ENCODE peak calls at places on chromosomes 2 and 18, in nine cellular contexts. One of them, this sample, is unnamed.

GRCh38 chr2:119208791-119209203 is 14.8 kb upstream of the STEAP3 start:
- DNase-seq in pancreas: no peak
- DNase-seq in small intestine: no peak
- DNase-seq in GM23338: no peak
- DNase-seq in heart left ventricle: no peak
- DNase-seq in fibroblast of pulmonary artery: no peak
- DNase-seq in MM.1S: no peak
- DNase-seq in CD8-positive, alpha-beta T cell: no peak
- DNase-seq in MG63: peak; percentile 39
- DNase-seq in this sample: no peak

GRCh38 chr2:132416080-132416911 is at the start of gene GPR39:
- DNase-seq in heart left ventricle: peak; percentile 76
- DNase-seq in small intestine: peak; percentile 98
- DNase-seq in CD8-positive, alpha-beta T cell: no peak
- DNase-seq in MG63: peak; percentile 98
- DNase-seq in fibroblast of pulmonary artery: peak; percentile 93
- DNase-seq in GM23338: peak; percentile 84
- DNase-seq in MM.1S: peak; percentile 8
- DNase-seq in pancreas: peak; percentile 90
- DNase-seq in this sample: peak; percentile 92

GRCh38 chr2:226478121-226478809 is 321.4 kb downstream of the IRS1 start:
- DNase-seq in fibroblast of pulmonary artery: peak; percentile 89
- DNase-seq in MM.1S: no peak
- DNase-seq in small intestine: peak; percentile 88
- DNase-seq in CD8-positive, alpha-beta T cell: no peak
- DNase-seq in pancreas: no peak
- DNase-seq in GM23338: peak; percentile 72
- DNase-seq in MG63: peak; percentile 93
- DNase-seq in heart left ventricle: no peak
- DNase-seq in this sample: peak; percentile 85

GRCh38 chr18:36454258-36454657 is 156.7 kb downstream of the FHOD3 start:
- DNase-seq in GM23338: no peak
- DNase-seq in fibroblast of pulmonary artery: no peak
- DNase-seq in MM.1S: no peak
- DNase-seq in pancreas: no peak
- DNase-seq in heart left ventricle: no peak
- DNase-seq in CD8-positive, alpha-beta T cell: no peak
- DNase-seq in MG63: no peak
- DNase-seq in small intestine: no peak
- DNase-seq in this sample: no peak

GRCh38 chr2:239302808-239303557 is 97.8 kb downstream of the HDAC4 start:
- DNase-seq in CD8-positive, alpha-beta T cell: no peak
- DNase-seq in MG63: no peak
- DNase-seq in small intestine: peak; percentile 71
- DNase-seq in heart left ventricle: no peak
- DNase-seq in fibroblast of pulmonary artery: no peak
- DNase-seq in MM.1S: no peak
- DNase-seq in pancreas: peak; percentile 54
- DNase-seq in GM23338: no peak
- DNase-seq in this sample: peak; percentile 31

GRCh38 chr2:63660060-63660459 is 71.3 kb downstream of the MDH1 start:
- DNase-seq in pancreas: no peak
- DNase-seq in small intestine: no peak
- DNase-seq in GM23338: no peak
- DNase-seq in fibroblast of pulmonary artery: no peak
- DNase-seq in MM.1S: no peak
- DNase-seq in CD8-positive, alpha-beta T cell: no peak
- DNase-seq in heart left ventricle: no peak
- DNase-seq in MG63: no peak
- DNase-seq in this sample: no peak

GRCh38 chr18:3053081-3053480 is 40.1 kb upstream of the LPIN2 start:
- DNase-seq in heart left ventricle: no peak
- DNase-seq in small intestine: no peak
- DNase-seq in CD8-positive, alpha-beta T cell: no peak
- DNase-seq in MM.1S: no peak
- DNase-seq in pancreas: no peak
- DNase-seq in GM23338: no peak
- DNase-seq in MG63: no peak
- DNase-seq in fibroblast of pulmonary artery: no peak
- DNase-seq in this sample: no peak

GRCh38 chr18:26723986-26724385 is 141.5 kb downstream of the AQP4 start:
- DNase-seq in MG63: no peak
- DNase-seq in GM23338: no peak
- DNase-seq in small intestine: no peak
- DNase-seq in CD8-positive, alpha-beta T cell: no peak
- DNase-seq in heart left ventricle: no peak
- DNase-seq in MM.1S: no peak
- DNase-seq in fibroblast of pulmonary artery: no peak
- DNase-seq in pancreas: no peak
- DNase-seq in this sample: no peak

DNA sequence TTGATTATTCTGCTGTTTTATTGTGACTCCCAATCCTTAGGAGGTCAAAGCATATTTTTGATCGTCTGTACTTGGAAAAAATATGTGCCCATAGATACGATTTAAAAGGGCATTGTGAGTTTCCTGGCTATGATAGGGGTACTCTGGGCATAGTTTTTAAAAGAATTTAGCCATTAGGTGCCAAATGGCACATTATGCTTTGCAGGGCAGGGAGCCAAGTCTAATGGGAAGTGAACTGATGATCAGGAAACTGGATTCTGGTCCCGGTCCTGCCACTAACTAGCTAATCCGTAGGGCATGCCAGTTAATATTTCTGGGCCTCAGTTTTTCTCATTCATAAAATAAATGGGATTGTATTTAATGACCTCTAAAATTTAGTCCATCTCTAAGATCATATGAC is 189.3 kb downstream of the LTBP1 start:
- DNase-seq in MM.1S: no peak
- DNase-seq in pancreas: no peak
- DNase-seq in small intestine: no peak
- DNase-seq in MG63: no peak
- DNase-seq in GM23338: no peak
- DNase-seq in CD8-positive, alpha-beta T cell: no peak
- DNase-seq in heart left ventricle: no peak
- DNase-seq in fibroblast of pulmonary artery: peak; percentile 55
- DNase-seq in this sample: peak; percentile 44
- H3K4me3 ChIP-seq in MM.1S: no peak overlapping the region
- H3K4me3 ChIP-seq in pancreas: no peak overlapping the region
- H3K4me3 ChIP-seq in small intestine: no peak overlapping the region
- H3K4me3 ChIP-seq in MG63: peak overlapping the region; percentile 52
- H3K4me3 ChIP-seq in GM23338: no peak overlapping the region
- H3K4me3 ChIP-seq in CD8-positive, alpha-beta T cell: no peak overlapping the region
- H3K4me3 ChIP-seq in heart left ventricle: peak overlapping the region; percentile 4
- H3K4me3 ChIP-seq in fibroblast of pulmonary artery: peak overlapping the region; percentile 84
- H3K4me3 ChIP-seq in this sample: peak overlapping the region; percentile 51

DNA sequence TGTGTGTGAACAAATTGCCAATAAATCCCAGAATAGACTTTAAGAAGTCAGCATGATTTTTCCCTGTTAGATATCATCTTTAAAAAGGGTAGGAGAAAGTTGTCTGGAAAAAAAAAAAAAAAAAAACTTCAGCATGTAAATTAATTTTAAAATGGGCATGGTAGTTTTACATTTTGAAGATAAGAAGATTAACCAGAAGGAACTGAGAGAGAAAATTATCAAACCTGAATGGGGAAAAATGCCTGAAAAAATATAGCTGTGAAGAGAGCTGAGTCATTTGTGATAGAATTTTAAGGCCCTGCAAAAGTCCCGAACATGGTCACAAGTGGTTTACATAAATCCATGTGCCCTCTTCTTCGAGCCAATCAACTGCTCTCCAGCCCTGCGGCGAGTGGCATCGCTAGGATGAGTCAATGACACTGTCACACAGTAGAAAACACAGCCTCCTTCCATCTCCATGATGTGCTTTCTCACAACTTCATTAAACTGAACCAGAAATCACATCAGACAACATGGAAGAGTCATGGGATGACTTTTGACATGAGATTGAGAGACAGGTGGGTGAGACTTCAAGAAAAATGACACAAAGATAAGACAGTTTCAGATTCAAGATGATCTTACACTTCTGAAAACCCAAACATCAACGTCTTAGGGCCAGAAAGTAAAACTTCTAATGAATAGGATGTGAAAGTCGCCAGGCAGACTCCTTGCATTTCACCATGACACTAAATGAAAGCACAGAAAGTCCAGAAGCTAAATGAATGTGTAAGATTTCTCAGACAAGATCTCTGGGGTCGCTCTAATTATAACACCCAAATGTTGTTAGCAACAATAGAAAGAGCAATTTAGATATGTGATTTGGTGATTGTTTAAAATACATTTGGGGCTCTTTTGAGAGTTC is 273.0 kb upstream of the ID2 start:
- DNase-seq in fibroblast of pulmonary artery: no peak
- DNase-seq in pancreas: no peak
- DNase-seq in CD8-positive, alpha-beta T cell: no peak
- DNase-seq in small intestine: no peak
- DNase-seq in MM.1S: peak; percentile 75
- DNase-seq in heart left ventricle: no peak
- DNase-seq in MG63: no peak
- DNase-seq in GM23338: no peak
- DNase-seq in this sample: no peak
- H3K4me3 ChIP-seq in fibroblast of pulmonary artery: no peak overlapping the region
- H3K4me3 ChIP-seq in pancreas: no peak overlapping the region
- H3K4me3 ChIP-seq in CD8-positive, alpha-beta T cell: no peak overlapping the region
- H3K4me3 ChIP-seq in small intestine: no peak overlapping the region
- H3K4me3 ChIP-seq in MM.1S: peak overlapping the region; percentile 11
- H3K4me3 ChIP-seq in heart left ventricle: no peak overlapping the region
- H3K4me3 ChIP-seq in MG63: no peak overlapping the region
- H3K4me3 ChIP-seq in GM23338: no peak overlapping the region
- H3K4me3 ChIP-seq in this sample: no peak overlapping the region

GRCh38 chr18:46070683-46071614 is 1.1 kb downstream of the PSTPIP2 start:
- DNase-seq in GM23338: peak; percentile 8
- DNase-seq in small intestine: no peak
- DNase-seq in heart left ventricle: no peak
- DNase-seq in pancreas: peak; percentile 61
- DNase-seq in CD8-positive, alpha-beta T cell: peak; percentile 6
- DNase-seq in MG63: no peak
- DNase-seq in fibroblast of pulmonary artery: no peak
- DNase-seq in MM.1S: no peak
- DNase-seq in this sample: no peak

GRCh38 chr18:46067431-46068007 is 4.5 kb downstream of the PSTPIP2 start:
- DNase-seq in MM.1S: peak; percentile 79
- DNase-seq in CD8-positive, alpha-beta T cell: no peak
- DNase-seq in fibroblast of pulmonary artery: peak; percentile 43
- DNase-seq in heart left ventricle: no peak
- DNase-seq in small intestine: peak; percentile 17
- DNase-seq in pancreas: no peak
- DNase-seq in MG63: no peak
- DNase-seq in GM23338: peak; percentile 16
- DNase-seq in this sample: peak; percentile 32

GRCh38 chr18:46070232-46070631 is 1.8 kb downstream of the PSTPIP2 start:
- DNase-seq in MM.1S: no peak
- DNase-seq in GM23338: no peak
- DNase-seq in pancreas: no peak
- DNase-seq in fibroblast of pulmonary artery: no peak
- DNase-seq in MG63: no peak
- DNase-seq in CD8-positive, alpha-beta T cell: no peak
- DNase-seq in heart left ventricle: no peak
- DNase-seq in small intestine: no peak
- DNase-seq in this sample: no peak

GRCh38 chr18:46069524-46069923 is 2.5 kb downstream of the PSTPIP2 start:
- DNase-seq in CD8-positive, alpha-beta T cell: no peak
- DNase-seq in MM.1S: no peak
- DNase-seq in fibroblast of pulmonary artery: no peak
- DNase-seq in GM23338: no peak
- DNase-seq in pancreas: no peak
- DNase-seq in heart left ventricle: no peak
- DNase-seq in small intestine: no peak
- DNase-seq in MG63: no peak
- DNase-seq in this sample: no peak

DNA sequence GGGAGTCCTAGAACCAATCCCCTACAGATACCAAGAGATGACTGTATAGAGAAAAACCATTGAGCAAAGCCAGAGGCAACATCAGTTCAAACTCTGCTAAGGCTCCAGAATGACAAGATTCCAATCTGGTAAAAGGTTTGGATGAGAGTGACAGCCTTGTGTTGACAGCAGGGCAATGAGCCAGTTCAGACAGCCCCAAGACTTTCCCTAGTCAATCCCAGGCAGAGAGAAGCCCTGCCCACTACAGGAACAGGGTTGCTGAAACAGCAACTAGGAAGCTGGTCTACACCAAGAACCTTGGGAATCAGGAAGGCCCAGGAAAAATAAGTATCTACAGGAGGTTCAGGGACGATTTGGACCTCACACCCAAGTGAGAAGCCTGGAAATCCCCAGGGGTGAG is 3.3 kb downstream of the PSTPIP2 start:
- DNase-seq in CD8-positive, alpha-beta T cell: no peak
- DNase-seq in small intestine: no peak
- DNase-seq in heart left ventricle: no peak
- DNase-seq in MM.1S: no peak
- DNase-seq in GM23338: no peak
- DNase-seq in pancreas: no peak
- DNase-seq in MG63: no peak
- DNase-seq in fibroblast of pulmonary artery: no peak
- DNase-seq in this sample: no peak
- H3K4me3 ChIP-seq in CD8-positive, alpha-beta T cell: no peak overlapping the region
- H3K4me3 ChIP-seq in small intestine: no peak overlapping the region
- H3K4me3 ChIP-seq in heart left ventricle: no peak overlapping the region
- H3K4me3 ChIP-seq in MM.1S: no peak overlapping the region
- H3K4me3 ChIP-seq in GM23338: no peak overlapping the region
- H3K4me3 ChIP-seq in pancreas: no peak overlapping the region
- H3K4me3 ChIP-seq in MG63: no peak overlapping the region
- H3K4me3 ChIP-seq in fibroblast of pulmonary artery: no peak overlapping the region
- H3K4me3 ChIP-seq in this sample: no peak overlapping the region

GRCh38 chr18:55300469-55301195 is 287.4 kb downstream of the TCF4 start:
- DNase-seq in GM23338: peak; percentile 40
- DNase-seq in MG63: peak; percentile 21
- DNase-seq in CD8-positive, alpha-beta T cell: no peak
- DNase-seq in fibroblast of pulmonary artery: no peak
- DNase-seq in pancreas: no peak
- DNase-seq in heart left ventricle: no peak
- DNase-seq in small intestine: no peak
- DNase-seq in MM.1S: no peak
- DNase-seq in this sample: no peak

GRCh38 chr18:55306338-55306737 is 281.7 kb downstream of the TCF4 start:
- DNase-seq in small intestine: no peak
- DNase-seq in GM23338: no peak
- DNase-seq in heart left ventricle: no peak
- DNase-seq in CD8-positive, alpha-beta T cell: no peak
- DNase-seq in pancreas: no peak
- DNase-seq in fibroblast of pulmonary artery: no peak
- DNase-seq in MG63: no peak
- DNase-seq in MM.1S: no peak
- DNase-seq in this sample: no peak

GRCh38 chr18:55302337-55302833 is 285.6 kb downstream of the TCF4 start:
- DNase-seq in GM23338: peak; percentile 25
- DNase-seq in pancreas: no peak
- DNase-seq in CD8-positive, alpha-beta T cell: no peak
- DNase-seq in heart left ventricle: peak; percentile 46
- DNase-seq in fibroblast of pulmonary artery: no peak
- DNase-seq in MG63: peak; percentile 9
- DNase-seq in MM.1S: no peak
- DNase-seq in small intestine: no peak
- DNase-seq in this sample: no peak

GRCh38 chr18:55301196-55301540 is 286.8 kb downstream of the TCF4 start:
- DNase-seq in GM23338: no peak
- DNase-seq in MM.1S: no peak
- DNase-seq in small intestine: no peak
- DNase-seq in pancreas: no peak
- DNase-seq in MG63: no peak
- DNase-seq in heart left ventricle: no peak
- DNase-seq in CD8-positive, alpha-beta T cell: no peak
- DNase-seq in fibroblast of pulmonary artery: no peak
- DNase-seq in this sample: no peak

DNA sequence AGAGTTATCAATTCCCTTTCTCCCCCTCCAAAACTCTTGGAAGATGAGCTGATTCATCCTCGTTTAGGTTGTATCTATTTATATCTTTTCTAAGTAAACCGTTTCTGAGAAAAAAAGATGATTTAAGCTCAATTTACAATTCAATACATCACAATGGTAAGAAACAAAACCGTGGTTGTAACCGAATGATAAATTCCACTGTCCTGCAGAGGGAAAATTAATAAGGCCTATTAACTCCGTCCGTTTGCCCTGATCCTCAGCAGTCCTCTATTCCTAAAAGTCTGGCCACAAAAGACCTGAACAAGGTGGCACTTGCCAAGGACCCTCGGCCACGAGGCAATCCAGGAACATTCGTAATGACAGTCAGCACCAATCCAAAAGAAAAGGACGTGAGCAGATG is 286.2 kb downstream of the TCF4 start:
- DNase-seq in CD8-positive, alpha-beta T cell: no peak
- DNase-seq in MG63: no peak
- DNase-seq in small intestine: no peak
- DNase-seq in heart left ventricle: no peak
- DNase-seq in GM23338: no peak
- DNase-seq in pancreas: no peak
- DNase-seq in MM.1S: no peak
- DNase-seq in fibroblast of pulmonary artery: no peak
- DNase-seq in this sample: no peak
- H3K4me3 ChIP-seq in CD8-positive, alpha-beta T cell: no peak overlapping the region
- H3K4me3 ChIP-seq in MG63: peak overlapping the region; percentile 35
- H3K4me3 ChIP-seq in small intestine: no peak overlapping the region
- H3K4me3 ChIP-seq in heart left ventricle: peak overlapping the region; percentile 8
- H3K4me3 ChIP-seq in GM23338: no peak overlapping the region
- H3K4me3 ChIP-seq in pancreas: no peak overlapping the region
- H3K4me3 ChIP-seq in MM.1S: no peak overlapping the region
- H3K4me3 ChIP-seq in fibroblast of pulmonary artery: no peak overlapping the region
- H3K4me3 ChIP-seq in this sample: no peak overlapping the region